ENCODE peak calls at places on chromosomes 1 and 21, in six cellular contexts. One of them, this sample, is unnamed.

GRCh38 chr21:46180778-46181391 is 3.4 kb downstream of the SPATC1L start:
- DNase-seq in MM.1S: no peak
- DNase-seq in PC-3: no peak
- DNase-seq in GM23248: no peak
- DNase-seq in SK-N-SH: no peak
- DNase-seq in OCI-LY7: no peak
- DNase-seq in this sample: no peak

GRCh38 chr1:198880397-198880796 is 241.6 kb downstream of the PTPRC start:
- DNase-seq in MM.1S: no peak
- DNase-seq in PC-3: no peak
- DNase-seq in GM23248: peak
- DNase-seq in SK-N-SH: no peak
- DNase-seq in OCI-LY7: no peak
- DNase-seq in this sample: no peak

GRCh38 chr1:14578156-14578555 is 20.3 kb upstream of the KAZN start:
- DNase-seq in MM.1S: no peak
- DNase-seq in PC-3: peak
- DNase-seq in GM23248: peak
- DNase-seq in SK-N-SH: no peak
- DNase-seq in OCI-LY7: no peak
- DNase-seq in this sample: no peak

GRCh38 chr1:8382051-8382505 is 64.2 kb downstream of the SLC45A1 start:
- DNase-seq in MM.1S: no peak
- DNase-seq in PC-3: no peak
- DNase-seq in GM23248: no peak
- DNase-seq in SK-N-SH: no peak
- DNase-seq in OCI-LY7: no peak
- DNase-seq in this sample: no peak

GRCh38 chr1:177945943-177946650 is 23.8 kb downstream of the SEC16B start:
- DNase-seq in MM.1S: peak
- DNase-seq in PC-3: peak
- DNase-seq in GM23248: peak
- DNase-seq in SK-N-SH: peak
- DNase-seq in OCI-LY7: peak
- DNase-seq in this sample: peak

GRCh38 chr21:25639167-25639921 is at the start of gene JAM2:
- DNase-seq in MM.1S: peak
- DNase-seq in PC-3: no peak
- DNase-seq in GM23248: peak
- DNase-seq in SK-N-SH: peak
- DNase-seq in OCI-LY7: peak
- DNase-seq in this sample: peak

GRCh38 chr1:31658721-31659120 is 14.0 kb upstream of the PEF1 start:
- DNase-seq in MM.1S: no peak
- DNase-seq in PC-3: no peak
- DNase-seq in GM23248: no peak
- DNase-seq in SK-N-SH: peak
- DNase-seq in OCI-LY7: no peak
- DNase-seq in this sample: no peak

GRCh38 chr1:164565356-164565755 is 6.4 kb downstream of the PBX1 start:
- DNase-seq in MM.1S: no peak
- DNase-seq in PC-3: no peak
- DNase-seq in GM23248: peak
- DNase-seq in SK-N-SH: no peak
- DNase-seq in OCI-LY7: no peak
- DNase-seq in this sample: no peak

GRCh38 chr1:161079436-161080110 is 9.8 kb downstream of the NECTIN4 start:
- DNase-seq in MM.1S: no peak
- DNase-seq in PC-3: no peak
- DNase-seq in GM23248: no peak
- DNase-seq in SK-N-SH: no peak
- DNase-seq in OCI-LY7: no peak
- DNase-seq in this sample: no peak

GRCh38 chr1:37817481-37817880 is 9.5 kb upstream of the YRDC start:
- DNase-seq in MM.1S: no peak
- DNase-seq in PC-3: no peak
- DNase-seq in GM23248: no peak
- DNase-seq in SK-N-SH: no peak
- DNase-seq in OCI-LY7: no peak
- DNase-seq in this sample: peak

GRCh38 chr1:8910331-8910730 is 31.8 kb upstream of the ENO1 start:
- DNase-seq in MM.1S: no peak
- DNase-seq in PC-3: no peak
- DNase-seq in GM23248: no peak
- DNase-seq in SK-N-SH: no peak
- DNase-seq in OCI-LY7: no peak
- DNase-seq in this sample: no peak

GRCh38 chr1:218312509-218312908 is 27.4 kb downstream of the RRP15 start:
- DNase-seq in MM.1S: no peak
- DNase-seq in PC-3: peak
- DNase-seq in GM23248: peak
- DNase-seq in SK-N-SH: no peak
- DNase-seq in OCI-LY7: no peak
- DNase-seq in this sample: no peak

GRCh38 chr21:41656946-41657525 is 109.8 kb downstream of the RIPK4 start:
- DNase-seq in MM.1S: no peak
- DNase-seq in PC-3: peak
- DNase-seq in GM23248: no peak
- DNase-seq in SK-N-SH: no peak
- DNase-seq in OCI-LY7: no peak
- DNase-seq in this sample: no peak

GRCh38 chr1:230176871-230177411 is 109.9 kb downstream of the GALNT2 start:
- DNase-seq in MM.1S: no peak
- DNase-seq in PC-3: no peak
- DNase-seq in GM23248: peak
- DNase-seq in SK-N-SH: peak
- DNase-seq in OCI-LY7: no peak
- DNase-seq in this sample: no peak

GRCh38 chr1:111032295-111032897 is 68.7 kb upstream of the LRIF1 start:
- DNase-seq in MM.1S: peak
- DNase-seq in PC-3: peak
- DNase-seq in GM23248: peak
- DNase-seq in SK-N-SH: peak
- DNase-seq in OCI-LY7: peak
- DNase-seq in this sample: peak

GRCh38 chr1:109620890-109621289 is 1.3 kb downstream of the AMPD2 start:
- DNase-seq in MM.1S: peak
- DNase-seq in PC-3: peak
- DNase-seq in GM23248: peak
- DNase-seq in SK-N-SH: peak
- DNase-seq in OCI-LY7: peak
- DNase-seq in this sample: peak

GRCh38 chr21:38323721-38324591 is 67.2 kb downstream of the KCNJ15 start:
- DNase-seq in MM.1S: peak
- DNase-seq in PC-3: peak
- DNase-seq in GM23248: peak
- DNase-seq in SK-N-SH: no peak
- DNase-seq in OCI-LY7: no peak
- DNase-seq in this sample: peak

GRCh38 chr21:41879190-41879998 is at the start of gene PRDM15:
- DNase-seq in MM.1S: peak
- DNase-seq in PC-3: peak
- DNase-seq in GM23248: peak
- DNase-seq in SK-N-SH: peak
- DNase-seq in OCI-LY7: peak
- DNase-seq in this sample: peak

GRCh38 chr1:157961805-157962762 is 31.4 kb upstream of the KIRREL1 start:
- DNase-seq in MM.1S: peak
- DNase-seq in PC-3: peak
- DNase-seq in GM23248: peak
- DNase-seq in SK-N-SH: no peak
- DNase-seq in OCI-LY7: no peak
- DNase-seq in this sample: peak

GRCh38 chr1:150876111-150876434 is 326 bp downstream of the ARNT start:
- DNase-seq in MM.1S: peak
- DNase-seq in PC-3: peak
- DNase-seq in GM23248: peak
- DNase-seq in SK-N-SH: no peak
- DNase-seq in OCI-LY7: no peak
- DNase-seq in this sample: peak

GRCh38 chr1:147890177-147890790 is 12.3 kb upstream of the GJA8 start:
- DNase-seq in MM.1S: peak
- DNase-seq in PC-3: peak
- DNase-seq in GM23248: peak
- DNase-seq in SK-N-SH: peak
- DNase-seq in OCI-LY7: peak
- DNase-seq in this sample: peak

GRCh38 chr1:44985747-44986359 is 542 bp downstream of the EIF2B3 start:
- DNase-seq in MM.1S: no peak
- DNase-seq in PC-3: no peak
- DNase-seq in GM23248: peak
- DNase-seq in SK-N-SH: no peak
- DNase-seq in OCI-LY7: no peak
- DNase-seq in this sample: no peak

GRCh38 chr21:45655071-45655470 is 11.5 kb downstream of the PCBP3 start:
- DNase-seq in MM.1S: no peak
- DNase-seq in PC-3: peak
- DNase-seq in GM23248: peak
- DNase-seq in SK-N-SH: no peak
- DNase-seq in OCI-LY7: no peak
- DNase-seq in this sample: no peak

GRCh38 chr1:182080955-182081582 is 19.6 kb upstream of the ZNF648 start:
- DNase-seq in MM.1S: peak
- DNase-seq in PC-3: peak
- DNase-seq in GM23248: peak
- DNase-seq in SK-N-SH: peak
- DNase-seq in OCI-LY7: peak
- DNase-seq in this sample: peak

GRCh38 chr21:43975469-43976098 is 36.5 kb upstream of the TRAPPC10 start:
- DNase-seq in MM.1S: peak
- DNase-seq in PC-3: peak
- DNase-seq in GM23248: peak
- DNase-seq in SK-N-SH: peak
- DNase-seq in OCI-LY7: peak
- DNase-seq in this sample: peak
- H3K4me2 ChIP-seq in MM.1S: no peak
- H3K4me2 ChIP-seq in PC-3: no peak
- H3K4me2 ChIP-seq in GM23248: no peak
- H3K4me2 ChIP-seq in SK-N-SH: no peak
- H3K4me2 ChIP-seq in OCI-LY7: no peak
- H3K4me2 ChIP-seq in this sample: no peak

GRCh38 chr1:21937034-21937371 is at the start of gene HSPG2:
- DNase-seq in MM.1S: no peak
- DNase-seq in PC-3: no peak
- DNase-seq in GM23248: no peak
- DNase-seq in SK-N-SH: no peak
- DNase-seq in OCI-LY7: no peak
- DNase-seq in this sample: no peak

GRCh38 chr1:21935393-21935804 is 1.7 kb downstream of the HSPG2 start:
- DNase-seq in MM.1S: no peak
- DNase-seq in PC-3: peak
- DNase-seq in GM23248: peak
- DNase-seq in SK-N-SH: no peak
- DNase-seq in OCI-LY7: no peak
- DNase-seq in this sample: no peak

GRCh38 chr1:21937372-21938121 is 437 bp upstream of the HSPG2 start:
- DNase-seq in MM.1S: peak
- DNase-seq in PC-3: peak
- DNase-seq in GM23248: peak
- DNase-seq in SK-N-SH: peak
- DNase-seq in OCI-LY7: peak
- DNase-seq in this sample: peak

GRCh38 chr1:21935891-21936365 is 1.2 kb downstream of the HSPG2 start:
- DNase-seq in MM.1S: no peak
- DNase-seq in PC-3: peak
- DNase-seq in GM23248: no peak
- DNase-seq in SK-N-SH: no peak
- DNase-seq in OCI-LY7: no peak
- DNase-seq in this sample: peak

GRCh38 chr1:21936366-21937031 is 611 bp downstream of the HSPG2 start:
- DNase-seq in MM.1S: no peak
- DNase-seq in PC-3: peak
- DNase-seq in GM23248: peak
- DNase-seq in SK-N-SH: no peak
- DNase-seq in OCI-LY7: no peak
- DNase-seq in this sample: no peak
- TF ChIP-seq EZH2phosphoT487 in MM.1S: no peak
- TF ChIP-seq EZH2phosphoT487 in PC-3: no peak
- TF ChIP-seq EZH2phosphoT487 in GM23248: no peak
- TF ChIP-seq EZH2phosphoT487 in SK-N-SH: no peak
- TF ChIP-seq EZH2phosphoT487 in OCI-LY7: no peak
- TF ChIP-seq EZH2phosphoT487 in this sample: no peak

DNA sequence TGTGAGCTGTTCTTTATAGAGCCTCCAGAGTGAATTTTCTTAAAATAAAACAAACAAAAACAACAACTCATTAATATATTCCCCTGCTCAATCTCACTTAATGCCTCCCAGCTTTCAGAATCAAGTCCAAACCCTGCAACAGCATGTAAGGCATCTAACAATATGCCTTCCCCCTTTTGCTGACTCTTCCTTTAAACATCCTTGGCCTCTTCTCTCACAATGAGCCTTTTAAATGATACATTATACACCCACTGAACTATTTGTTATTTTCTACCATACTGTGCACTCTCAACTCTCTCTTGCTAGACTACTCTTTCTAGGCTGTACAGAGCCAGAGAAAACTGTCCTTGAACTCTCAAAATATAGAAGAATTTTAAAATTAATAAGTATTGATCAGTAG is 115.2 kb upstream of the SNX7 start:
- DNase-seq in MM.1S: no peak
- DNase-seq in PC-3: no peak
- DNase-seq in GM23248: peak
- DNase-seq in SK-N-SH: no peak
- DNase-seq in OCI-LY7: no peak
- DNase-seq in this sample: no peak
- H3K4me2 ChIP-seq in MM.1S: no peak
- H3K4me2 ChIP-seq in PC-3: no peak
- H3K4me2 ChIP-seq in GM23248: no peak
- H3K4me2 ChIP-seq in SK-N-SH: no peak
- H3K4me2 ChIP-seq in OCI-LY7: no peak
- H3K4me2 ChIP-seq in this sample: no peak

GRCh38 chr1:170790651-170791071 is 126.7 kb downstream of the PRRX1 start:
- DNase-seq in MM.1S: no peak
- DNase-seq in PC-3: no peak
- DNase-seq in GM23248: peak
- DNase-seq in SK-N-SH: no peak
- DNase-seq in OCI-LY7: no peak
- DNase-seq in this sample: no peak
- TF ChIP-seq EZH2phosphoT487 in MM.1S: no peak
- TF ChIP-seq EZH2phosphoT487 in PC-3: no peak
- TF ChIP-seq EZH2phosphoT487 in GM23248: no peak
- TF ChIP-seq EZH2phosphoT487 in SK-N-SH: no peak
- TF ChIP-seq EZH2phosphoT487 in OCI-LY7: no peak
- TF ChIP-seq EZH2phosphoT487 in this sample: no peak

GRCh38 chr21:14602418-14602987 is 56.4 kb upstream of the SAMSN1 start:
- DNase-seq in MM.1S: peak
- DNase-seq in PC-3: no peak
- DNase-seq in GM23248: no peak
- DNase-seq in SK-N-SH: no peak
- DNase-seq in OCI-LY7: peak
- DNase-seq in this sample: peak
- H3K4me2 ChIP-seq in MM.1S: peak
- H3K4me2 ChIP-seq in PC-3: peak
- H3K4me2 ChIP-seq in GM23248: peak
- H3K4me2 ChIP-seq in SK-N-SH: peak
- H3K4me2 ChIP-seq in OCI-LY7: peak
- H3K4me2 ChIP-seq in this sample: peak